ENCODE peak calls at places on chromosomes 5 and 9, in four cellular contexts. C is GM12878, E is GM23338, O is HepG2. G is an unnamed sample.

GRCh38 chr5:120017523-120017922 is 388.2 kb downstream of the FAM170A start:
- DNase-seq in O (no peak), C (no peak), E (no peak), G (no peak)

GRCh38 chr9:72554221-72554641 is 32.8 kb downstream of the TMC1 start:
- DNase-seq in E (no peak), C (no peak), O (peak), G (no peak)

GRCh38 chr5:170266570-170267379 is 30.8 kb downstream of the LCP2 start:
- DNase-seq in E (no peak), O (no peak), C (no peak), G (peak)

GRCh38 chr5:126449751-126450271 is 26.6 kb downstream of the GRAMD2B start:
- DNase-seq in E (no peak), O (no peak), C (peak), G (no peak)

GRCh38 chr9:3751125-3751758 is 225.4 kb upstream of the RFX3 start:
- DNase-seq in O (peak), C (no peak), E (peak), G (no peak)

GRCh38 chr5:178126556-178126955 is 4.3 kb upstream of the RMND5B start:
- DNase-seq in C (no peak), O (no peak), E (peak), G (peak)

GRCh38 chr5:78526049-78526525 is 122.5 kb downstream of the LHFPL2 start:
- DNase-seq in C (peak), E (no peak), O (no peak), G (no peak)

GRCh38 chr9:126702501-126703329 is 89.0 kb downstream of the LMX1B start:
- DNase-seq in C (no peak), O (no peak), E (peak), G (peak)

GRCh38 chr9:4366649-4367330 is 66.9 kb upstream of the GLIS3 start:
- DNase-seq in O (peak), C (no peak), E (peak), G (peak)

GRCh38 chr9:123048748-123049147 is 15.3 kb downstream of the GPR21 start:
- DNase-seq in E (no peak), C (no peak), O (no peak), G (no peak)

GRCh38 chr9:125110464-125110863 is 32.9 kb downstream of the SCAI start:
- DNase-seq in O (no peak), C (no peak), E (no peak), G (no peak)

GRCh38 chr9:81052846-81053245 is 636.5 kb downstream of the TLE1 start:
- DNase-seq in C (no peak), O (no peak), E (no peak), G (no peak)

GRCh38 chr9:99445377-99445891 is 223.4 kb downstream of the SEC61B start:
- DNase-seq in C (no peak), O (no peak), E (no peak), G (no peak)

GRCh38 chr5:139774980-139775654 is 20.5 kb upstream of the PSD2 start:
- DNase-seq in C (no peak), E (peak), O (peak), G (peak)

GRCh38 chr9:127122176-127123151 is at the start of gene ANGPTL2:
- DNase-seq in C (no peak), E (peak), O (peak), G (peak)

GRCh38 chr5:74446673-74447337 is 193.7 kb downstream of the ENC1 start:
- DNase-seq in C (no peak), E (no peak), O (no peak), G (no peak)

GRCh38 chr9:119370816-119371215 is 1.6 kb upstream of the BRINP1 start:
- DNase-seq in C (no peak), E (peak), O (peak), G (peak)

GRCh38 chr5:172454355-172455086 is at the start of gene SH3PXD2B:
- DNase-seq in O (peak), E (peak), C (no peak), G (peak)

GRCh38 chr5:82105457-82105856 is 133.6 kb downstream of the ATG10 start:
- DNase-seq in E (no peak), C (no peak), O (no peak), G (peak)

GRCh38 chr9:125631391-125632085 is 75.5 kb downstream of the MAPKAP1 start:
- DNase-seq in O (peak), C (no peak), E (peak), G (peak)

GRCh38 chr5:148312159-148312558 is at the start of gene SPINK7:
- DNase-seq in C (no peak), E (no peak), O (no peak), G (no peak)

GRCh38 chr5:160926428-160926827 is 74.4 kb upstream of the ATP10B start:
- DNase-seq in C (no peak), O (no peak), E (peak), G (no peak)

GRCh38 chr9:125701351-125701750 is 5.7 kb downstream of the MAPKAP1 start:
- DNase-seq in O (no peak), C (no peak), E (peak), G (no peak)

GRCh38 chr9:18437315-18438200 is 36.4 kb upstream of the ADAMTSL1 start:
- DNase-seq in C (no peak), E (peak), O (peak), G (peak)

GRCh38 chr9:136765041-136765440 is 723 bp upstream of the LCN15 start:
- DNase-seq in E (no peak), O (peak), C (no peak), G (no peak)

GRCh38 chr5:180739958-180740357 is at the start of gene OR2Y1:
- DNase-seq in O (no peak), C (no peak), E (no peak), G (no peak)
- TF ChIP-seq EZH2 in O (no peak), C (no peak), E (no peak), G (no peak)

GRCh38 chr5:176619569-176620332 is 9.8 kb upstream of the GPRIN1 start:
- DNase-seq in C (no peak), E (peak), O (no peak), G (no peak)
- TF ChIP-seq EZH2 in C (no peak), E (no peak), O (no peak), G (peak)

GRCh38 chr9:128415222-128415621 is 5.4 kb upstream of the CERCAM start:
- DNase-seq in C (no peak), O (no peak), E (no peak), G (no peak)

GRCh38 chr9:128416432-128417019 is 4.1 kb upstream of the CERCAM start:
- DNase-seq in E (no peak), O (no peak), C (no peak), G (no peak)

GRCh38 chr9:128414461-128414860 is 6.2 kb upstream of the CERCAM start:
- DNase-seq in E (peak), O (peak), C (no peak), G (peak)

GRCh38 chr9:128419061-128419925 is 1.4 kb upstream of the CERCAM start:
- DNase-seq in C (no peak), E (no peak), O (no peak), G (peak)

GRCh38 chr9:128416014-128416413 is 4.6 kb upstream of the CERCAM start:
- DNase-seq in E (peak), C (no peak), O (no peak), G (no peak)
- TF ChIP-seq EZH2 in E (no peak), C (no peak), O (no peak), G (no peak)

GRCh38 chr9:107471562-107471961 is 18.0 kb downstream of the KLF4 start:
- DNase-seq in C (no peak), O (no peak), E (no peak), G (no peak)

GRCh38 chr9:107460153-107461023 is 29.2 kb downstream of the KLF4 start:
- DNase-seq in O (no peak), E (no peak), C (no peak), G (no peak)

GRCh38 chr9:107467416-107467815 is 22.2 kb downstream of the KLF4 start:
- DNase-seq in E (no peak), O (no peak), C (no peak), G (no peak)

GRCh38 chr9:107462691-107463090 is 26.9 kb downstream of the KLF4 start:
- DNase-seq in E (no peak), C (no peak), O (peak), G (no peak)

GRCh38 chr9:107465467-107466451 is 23.8 kb downstream of the KLF4 start:
- DNase-seq in O (no peak), E (peak), C (no peak), G (peak)
- TF ChIP-seq EZH2 in O (no peak), E (no peak), C (no peak), G (peak)

GRCh38 chr9:131015112-131015511 is 6.1 kb downstream of the LAMC3 start:
- DNase-seq in E (no peak), C (no peak), O (no peak), G (no peak)

GRCh38 chr9:131015876-131016397 is 7.0 kb downstream of the LAMC3 start:
- DNase-seq in C (no peak), E (no peak), O (no peak), G (no peak)

GRCh38 chr9:131018621-131019020 is 9.6 kb downstream of the LAMC3 start:
- DNase-seq in C (no peak), E (peak), O (peak), G (no peak)

GRCh38 chr9:131019387-131020239 is 10.6 kb downstream of the LAMC3 start:
- DNase-seq in C (no peak), E (no peak), O (no peak), G (no peak)

GRCh38 chr9:131017067-131017466 is 8.1 kb downstream of the LAMC3 start:
- DNase-seq in E (peak), C (no peak), O (no peak), G (no peak)
- TF ChIP-seq EZH2 in E (no peak), C (no peak), O (no peak), G (no peak)

DNA sequence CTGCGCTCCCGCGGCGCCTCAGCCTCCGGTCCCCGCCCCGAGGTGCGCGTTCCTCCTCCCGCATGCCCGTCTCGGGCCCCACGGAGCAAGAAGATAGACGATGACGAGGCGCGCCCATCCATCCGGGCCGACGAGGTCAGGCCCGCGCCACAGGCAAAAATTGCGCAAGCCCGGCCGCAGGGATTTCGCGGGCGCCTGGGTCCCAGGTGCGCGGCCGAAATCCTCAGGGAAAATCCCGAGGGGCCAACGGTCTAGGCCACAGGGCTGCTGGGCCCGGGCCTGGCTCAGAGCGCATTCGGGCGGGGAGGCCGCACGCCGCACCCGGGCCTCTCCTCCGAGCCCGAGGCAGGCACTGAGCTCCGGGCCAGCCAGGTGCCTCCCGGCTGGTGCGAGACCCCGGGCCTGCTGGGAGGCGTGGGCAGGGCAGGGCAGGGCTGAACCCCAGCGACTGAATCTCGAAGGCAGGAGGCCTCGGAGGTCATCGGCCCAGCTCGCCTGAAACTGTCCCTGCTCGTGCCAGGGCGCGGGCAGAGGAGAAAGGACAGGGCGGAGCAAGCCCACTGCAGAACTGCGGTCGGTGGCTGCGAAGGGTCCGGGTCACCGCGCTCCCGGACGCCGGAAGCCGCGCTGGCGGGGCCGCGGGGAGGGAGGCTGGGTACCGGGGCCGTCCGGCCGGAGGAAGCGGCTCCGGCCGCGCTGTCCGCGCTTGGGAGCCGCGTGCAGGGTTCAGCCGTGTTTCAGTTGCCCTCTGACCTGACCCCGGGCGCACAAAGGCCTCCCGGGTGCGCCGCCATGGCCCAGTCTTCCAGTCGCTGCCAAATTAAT is 66.8 kb downstream of the FOXD1 start:
- DNase-seq in E (peak), C (no peak), O (no peak), G (no peak)
- TF ChIP-seq EZH2 in E (peak), C (no peak), O (no peak), G (no peak)

GRCh38 chr5:95159603-95160002 is 125.3 kb downstream of the MCTP1 start:
- DNase-seq in E (no peak), C (no peak), O (no peak), G (no peak)
- TF ChIP-seq EZH2 in E (no peak), C (no peak), O (no peak), G (no peak)